ENCODE peak calls at places on chromosomes 6 and 20, in seven cellular contexts. N is HEK293T, B is hepatocyte, Y is hypothalamus, K is ovary, H is HCEC 1CT, A is left ventricle myocardium inferior. U is an unnamed sample.

GRCh38 chr6:35473075-35473848 is 5.1 kb downstream of the RPL10A start:
- DNase-seq in K (no peak), A (no peak), Y (no peak), N (no peak), B (no peak), H (no peak), U (no peak)

GRCh38 chr6:132445201-132445951 is 44.1 kb upstream of the MOXD1 start:
- DNase-seq in N (no peak), H (peak; percentile 99), Y (no peak), A (no peak), B (no peak), K (no peak), U (no peak)

GRCh38 chr6:88050140-88050818 is 2.6 kb downstream of the SPACA1 start:
- DNase-seq in K (no peak), B (no peak), A (no peak), H (no peak), Y (no peak), N (no peak), U (no peak)

GRCh38 chr20:19699132-19699971 is 58.7 kb upstream of the RIN2 start:
- DNase-seq in K (no peak), A (no peak), Y (no peak), B (peak; percentile 22), H (peak; percentile 95), N (no peak), U (no peak)

GRCh38 chr6:8082572-8082953 is 18.4 kb upstream of the BLOC1S5 start:
- DNase-seq in A (no peak), B (no peak), N (no peak), K (no peak), Y (no peak), H (no peak), U (no peak)

GRCh38 chr20:6857929-6858328 is 90.4 kb downstream of the BMP2 start:
- DNase-seq in H (no peak), K (no peak), Y (no peak), A (no peak), N (no peak), B (no peak), U (no peak)

GRCh38 chr6:105458061-105458460 is 55.2 kb upstream of the PREP start:
- DNase-seq in N (no peak), K (no peak), H (no peak), A (no peak), Y (no peak), B (no peak), U (no peak)

GRCh38 chr6:165585060-165585459 is 78.0 kb downstream of the PDE10A start:
- DNase-seq in B (no peak), N (no peak), A (no peak), Y (no peak), H (no peak), K (no peak), U (no peak)

GRCh38 chr20:7723284-7723683 is 217.0 kb downstream of the HAO1 start:
- DNase-seq in A (no peak), K (no peak), N (no peak), B (no peak), Y (no peak), H (peak; percentile 78), U (no peak)

U was measured in caudate nucleus.